ENCODE peak calls at places on chromosomes 7 and 10, in four cellular contexts. One of them, this sample, is unnamed.

GRCh38 chr10:51834548-51834947 is 135.2 kb upstream of the CSTF2T start:
- DNase-seq in bronchial epithelial cell: no peak
- DNase-seq in NCI-H1105 treated with DMSO at 0.1 percent for 48 hours: no peak
- DNase-seq in T-helper 9 cell: no peak
- DNase-seq in this sample: no peak

GRCh38 chr10:110151467-110151866 is 55.9 kb upstream of the MXI1 start:
- DNase-seq in bronchial epithelial cell: peak
- DNase-seq in T-helper 9 cell: no peak
- DNase-seq in NCI-H1105 treated with DMSO at 0.1 percent for 48 hours: peak
- DNase-seq in this sample: no peak

GRCh38 chr7:104126411-104126841 is 81.4 kb downstream of the ORC5 start:
- DNase-seq in NCI-H1105 treated with DMSO at 0.1 percent for 48 hours: no peak
- DNase-seq in bronchial epithelial cell: no peak
- DNase-seq in T-helper 9 cell: no peak
- DNase-seq in this sample: no peak

GRCh38 chr7:137606061-137606674 is 240.6 kb downstream of the DGKI start:
- DNase-seq in bronchial epithelial cell: peak
- DNase-seq in T-helper 9 cell: no peak
- DNase-seq in NCI-H1105 treated with DMSO at 0.1 percent for 48 hours: peak
- DNase-seq in this sample: no peak

GRCh38 chr7:113731571-113731970 is 187.2 kb downstream of the PPP1R3A start:
- DNase-seq in NCI-H1105 treated with DMSO at 0.1 percent for 48 hours: no peak
- DNase-seq in T-helper 9 cell: no peak
- DNase-seq in bronchial epithelial cell: peak
- DNase-seq in this sample: no peak

GRCh38 chr7:30136339-30136738 is 1.6 kb downstream of the MTURN start:
- DNase-seq in T-helper 9 cell: no peak
- DNase-seq in NCI-H1105 treated with DMSO at 0.1 percent for 48 hours: no peak
- DNase-seq in bronchial epithelial cell: no peak
- DNase-seq in this sample: no peak

GRCh38 chr10:30300728-30301127 is 48.4 kb downstream of the MTPAP start:
- DNase-seq in T-helper 9 cell: no peak
- DNase-seq in NCI-H1105 treated with DMSO at 0.1 percent for 48 hours: no peak
- DNase-seq in bronchial epithelial cell: no peak
- DNase-seq in this sample: no peak

GRCh38 chr7:93715234-93715633 is 140.7 kb upstream of the CALCR start:
- DNase-seq in T-helper 9 cell: no peak
- DNase-seq in bronchial epithelial cell: peak
- DNase-seq in NCI-H1105 treated with DMSO at 0.1 percent for 48 hours: no peak
- DNase-seq in this sample: no peak